ENCODE peak calls at places on chromosomes 16 and 17, in six cellular contexts. P is pancreas, U is ovary, V is Peyer's patch, W is brain microvascular endothelial cell, C is left ventricle myocardium inferior. G is an unnamed sample.

GRCh38 chr16:58661199-58661830 is 23.3 kb downstream of the SLC38A7 start:
- DNase-seq in C (peak; percentile 27), V (no peak), P (peak; percentile 50), U (no peak), W (peak; percentile 91), G (peak; percentile 66)

GRCh38 chr17:53217311-53217710 is 605.4 kb upstream of the KIF2B start:
- DNase-seq in V (no peak), C (no peak), W (no peak), U (no peak), P (no peak), G (no peak)

GRCh38 chr17:81722184-81723120 is 10.4 kb downstream of the SLC25A10 start:
- DNase-seq in V (no peak), P (peak; percentile 94), U (no peak), W (no peak), C (no peak), G (no peak)

GRCh38 chr16:85573696-85574641 is 39.2 kb upstream of the GSE1 start:
- DNase-seq in V (no peak), C (peak; percentile 75), P (peak; percentile 39), W (peak; percentile 54), U (peak; percentile 71), G (no peak)

GRCh38 chr16:64092284-64092683 is 1029.6 kb downstream of the CDH11 start:
- DNase-seq in W (peak; percentile 63), U (no peak), C (no peak), V (no peak), P (no peak), G (peak; percentile 8)

GRCh38 chr16:2738615-2739014 is 13.8 kb upstream of the SRRM2 start:
- DNase-seq in U (no peak), W (no peak), P (no peak), V (no peak), C (no peak), G (no peak)

GRCh38 chr17:2860883-2861282 is 64.6 kb downstream of the RAP1GAP2 start:
- DNase-seq in U (no peak), P (no peak), W (no peak), C (no peak), V (no peak), G (no peak)

GRCh38 chr17:40443196-40443987 is at the start of gene IGFBP4:
- DNase-seq in V (peak; percentile 69), U (peak; percentile 92), W (no peak), C (peak; percentile 84), P (peak; percentile 59), G (no peak)

GRCh38 chr16:88299751-88300462 is 82.9 kb upstream of the ZNF469 start:
- DNase-seq in U (no peak), V (no peak), C (no peak), P (no peak), W (no peak), G (no peak)

GRCh38 chr17:78600181-78600651 is 23.0 kb upstream of the DNAH17 start:
- DNase-seq in V (no peak), U (no peak), P (no peak), C (no peak), W (no peak), G (no peak)

GRCh38 chr17:16381496-16381820 is 567 bp downstream of the UBB start:
- DNase-seq in W (no peak), P (no peak), V (no peak), U (no peak), C (no peak), G (no peak)

GRCh38 chr16:73916839-73917594 is 379.6 kb upstream of the PSMD7 start:
- DNase-seq in V (no peak), P (no peak), C (peak; percentile 21), U (no peak), W (no peak), G (no peak)

GRCh38 chr17:20202141-20202574 is 193.0 kb downstream of the SPECC1 start:
- DNase-seq in C (no peak), V (no peak), W (no peak), U (no peak), P (no peak), G (no peak)

GRCh38 chr17:37148171-37148570 is 199.4 kb downstream of the AATF start:
- DNase-seq in W (no peak), P (no peak), U (no peak), C (no peak), V (no peak), G (no peak)

GRCh38 chr17:373616-374225 is 21.1 kb upstream of the RPH3AL start:
- DNase-seq in C (peak; percentile 46), V (no peak), P (no peak), U (no peak), W (no peak), G (no peak)

GRCh38 chr17:41695954-41696720 is 7.5 kb downstream of the EIF1 start:
- DNase-seq in V (peak; percentile 47), P (peak; percentile 54), W (no peak), C (no peak), U (peak; percentile 78), G (no peak)

GRCh38 chr16:12781777-12782176 is 21.9 kb downstream of the CPPED1 start:
- DNase-seq in V (no peak), P (no peak), W (no peak), U (no peak), C (no peak), G (no peak)

GRCh38 chr16:87284183-87284582 is 33.0 kb downstream of the C16orf95 start:
- DNase-seq in V (no peak), P (no peak), W (no peak), C (no peak), U (no peak), G (no peak)

GRCh38 chr17:32541640-32542039 is 54.8 kb downstream of the CDK5R1 start:
- DNase-seq in U (no peak), P (no peak), V (no peak), C (no peak), W (no peak), G (no peak)

GRCh38 chr17:82496529-82497434 is 22.8 kb upstream of the FOXK2 start:
- DNase-seq in C (peak; percentile 98), U (peak; percentile 97), W (peak; percentile 87), V (peak; percentile 97), P (peak; percentile 94), G (peak; percentile 84)

GRCh38 chr17:17808706-17809432 is 27.9 kb downstream of the SREBF1 start:
- DNase-seq in C (no peak), U (no peak), V (no peak), P (no peak), W (no peak), G (no peak)

GRCh38 chr17:45985447-45985846 is 13.6 kb upstream of the STH start:
- DNase-seq in V (no peak), P (no peak), W (no peak), C (no peak), U (no peak), G (no peak)

GRCh38 chr17:58275417-58275816 is 5.3 kb downstream of the MPO start:
- DNase-seq in C (no peak), W (no peak), V (no peak), U (no peak), P (no peak), G (no peak)

GRCh38 chr17:58278661-58279015 is 2.1 kb downstream of the MPO start:
- DNase-seq in C (peak; percentile 39), W (no peak), U (no peak), P (no peak), V (no peak), G (no peak)

GRCh38 chr17:58277107-58277506 is 3.6 kb downstream of the MPO start:
- DNase-seq in U (no peak), P (no peak), V (no peak), C (no peak), W (peak; percentile 7), G (no peak)

GRCh38 chr17:58277726-58278595 is 2.8 kb downstream of the MPO start:
- DNase-seq in W (no peak), V (no peak), P (no peak), C (no peak), U (no peak), G (no peak)

DNA sequence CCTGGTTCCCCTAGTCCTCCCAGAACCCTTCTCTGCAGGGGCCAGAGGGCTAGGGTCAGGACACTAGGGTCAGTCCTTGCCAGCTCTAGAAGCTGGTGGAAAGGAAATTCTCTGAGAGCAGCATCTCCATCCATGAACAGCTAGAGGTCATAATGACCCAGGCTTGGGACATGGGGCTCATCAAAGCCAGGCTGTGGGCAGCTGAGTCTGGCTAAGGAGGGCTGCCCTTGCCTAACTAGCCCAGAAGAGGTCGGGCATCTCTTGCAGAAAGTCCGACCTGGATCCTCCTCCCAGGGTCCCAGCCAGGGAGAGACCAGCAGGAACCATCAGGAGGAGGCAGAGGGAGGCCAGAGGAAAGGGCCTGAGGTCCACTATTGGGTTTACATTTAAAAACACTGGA is 4.3 kb downstream of the MPO start:
- DNase-seq in V (no peak), W (no peak), U (no peak), C (no peak), P (no peak), G (no peak)
- H3K4me3 ChIP-seq in V (no peak overlapping the region), W (no peak overlapping the region), U (no peak overlapping the region), C (no peak overlapping the region), P (no peak overlapping the region), G (no peak overlapping the region)

DNA sequence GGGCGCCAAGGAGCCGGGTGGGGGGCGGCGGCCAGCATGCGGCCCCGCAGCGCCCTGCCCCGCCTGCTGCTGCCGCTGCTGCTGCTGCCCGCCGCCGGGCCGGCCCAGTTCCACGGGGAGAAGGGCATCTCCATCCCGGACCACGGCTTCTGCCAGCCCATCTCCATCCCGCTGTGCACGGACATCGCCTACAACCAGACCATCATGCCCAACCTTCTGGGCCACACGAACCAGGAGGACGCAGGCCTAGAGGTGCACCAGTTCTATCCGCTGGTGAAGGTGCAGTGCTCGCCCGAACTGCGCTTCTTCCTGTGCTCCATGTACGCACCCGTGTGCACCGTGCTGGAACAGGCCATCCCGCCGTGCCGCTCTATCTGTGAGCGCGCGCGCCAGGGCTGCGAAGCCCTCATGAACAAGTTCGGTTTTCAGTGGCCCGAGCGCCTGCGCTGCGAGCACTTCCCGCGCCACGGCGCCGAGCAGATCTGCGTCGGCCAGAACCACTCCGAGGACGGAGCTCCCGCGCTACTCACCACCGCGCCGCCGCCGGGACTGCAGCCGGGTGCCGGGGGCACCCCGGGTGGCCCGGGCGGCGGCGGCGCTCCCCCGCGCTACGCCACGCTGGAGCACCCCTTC is 485 bp downstream of the FZD2 start:
- DNase-seq in U (peak; percentile 35), W (peak; percentile 55), P (no peak), V (peak; percentile 38), C (peak; percentile 41), G (no peak)
- H3K27me3 ChIP-seq in U (no peaks in the 10 kb centered on the region), W (no peaks in the 10 kb centered on the region), P (no peaks in the 10 kb centered on the region), V (no peaks in the 10 kb centered on the region), C (peaks cover 22% of the 10 kb centered on the region), G (no peaks in the 10 kb centered on the region)

GRCh38 chr17:12227547-12227946 is 206.9 kb downstream of the MAP2K4 start:
- DNase-seq in W (no peak), V (no peak), P (no peak), U (no peak), C (no peak), G (no peak)

GRCh38 chr17:12230411-12230810 is 209.7 kb downstream of the MAP2K4 start:
- DNase-seq in P (no peak), C (no peak), V (no peak), W (no peak), U (no peak), G (peak; percentile 6)

GRCh38 chr17:12231027-12231682 is 210.5 kb downstream of the MAP2K4 start:
- DNase-seq in P (no peak), U (no peak), V (no peak), W (peak; percentile 14), C (no peak), G (peak; percentile 8)

GRCh38 chr17:12229315-12229714 is 208.6 kb downstream of the MAP2K4 start:
- DNase-seq in W (no peak), P (no peak), U (peak; percentile 18), V (no peak), C (no peak), G (no peak)
- TF ChIP-seq CTCF in W (no peak), P (no peak), U (no peak), V (no peak), C (no peak), G (no peak)

GRCh38 chr17:77407321-77408277 is 266.8 kb downstream of the SEC14L1 start:
- DNase-seq in U (no peak), P (no peak), C (no peak), V (no peak), W (no peak), G (no peak)
- H3K4me3 ChIP-seq in U (no peak overlapping the region), P (no peak overlapping the region), C (no peak overlapping the region), V (no peak overlapping the region), W (no peak overlapping the region), G (no peak overlapping the region)